ENCODE peak calls at places on chromosomes 1 and 21, in six cellular contexts. M, C, O, Q, U and Y are unnamed samples. For H3K36me3 and H3K9me3, the result is how much of the 10 kb centered on the place peaks cover.

GRCh38 chr1:99808391-99809115 is 41.6 kb upstream of the AGL start:
- DNase-seq in M (peak), C (no peak), O (peak), Q (peak), U (no peak), Y (peak)

GRCh38 chr1:27430903-27431653 is 38.7 kb downstream of the GPR3 start:
- DNase-seq in M (peak), C (peak), O (no peak), Q (peak), U (no peak), Y (no peak)

GRCh38 chr1:220189750-220190347 is 82.4 kb downstream of the RAB3GAP2 start:
- DNase-seq in M (peak), C (no peak), O (no peak), Q (peak), U (no peak), Y (no peak)

GRCh38 chr1:85473390-85473789 is 8.4 kb upstream of the DDAH1 start:
- DNase-seq in M (no peak), C (no peak), O (no peak), Q (peak), U (no peak), Y (no peak)

GRCh38 chr1:71307451-71307850 is 226.6 kb upstream of the ZRANB2 start:
- DNase-seq in M (peak), C (no peak), O (no peak), Q (peak), U (no peak), Y (peak)

GRCh38 chr1:58781541-58782307 is 2.1 kb downstream of the JUN start:
- DNase-seq in M (peak), C (peak), O (peak), Q (peak), U (peak), Y (peak)

GRCh38 chr1:27070390-27071048 is 57.9 kb upstream of the TENT5B start:
- DNase-seq in M (peak), C (no peak), O (no peak), Q (no peak), U (no peak), Y (no peak)

GRCh38 chr1:24443241-24443656 is 27.6 kb downstream of the NIPAL3 start:
- DNase-seq in M (no peak), C (no peak), O (no peak), Q (peak), U (no peak), Y (no peak)

GRCh38 chr1:176954242-176954641 is 210.3 kb downstream of the ASTN1 start:
- DNase-seq in M (peak), C (no peak), O (no peak), Q (no peak), U (no peak), Y (no peak)

GRCh38 chr1:63322944-63323865 is 838 bp downstream of the FOXD3 start:
- DNase-seq in M (no peak), C (no peak), O (no peak), Q (peak), U (no peak), Y (peak)

GRCh38 chr1:2115008-2115921 is 65.1 kb downstream of the PRKCZ start:
- DNase-seq in M (no peak), C (no peak), O (no peak), Q (no peak), U (peak), Y (no peak)

GRCh38 chr21:36584980-36585940 is 105.3 kb upstream of the CLDN14 start:
- DNase-seq in M (peak), C (no peak), O (no peak), Q (no peak), U (no peak), Y (no peak)

GRCh38 chr1:10189659-10190058 is 20.7 kb upstream of the KIF1B start:
- DNase-seq in M (peak), C (no peak), O (no peak), Q (no peak), U (no peak), Y (no peak)

GRCh38 chr1:168763031-168763430 is 34.0 kb upstream of the DPT start:
- DNase-seq in M (no peak), C (no peak), O (no peak), Q (no peak), U (no peak), Y (no peak)

GRCh38 chr1:51237714-51238403 is 1.8 kb downstream of the RNF11 start:
- DNase-seq in M (no peak), C (no peak), O (no peak), Q (peak), U (no peak), Y (no peak)

GRCh38 chr1:224510880-224511645 is 76.5 kb upstream of the WDR26 start:
- DNase-seq in M (peak), C (no peak), O (no peak), Q (peak), U (no peak), Y (no peak)

GRCh38 chr1:209199371-209199770 is 384.1 kb upstream of the CAMK1G start:
- DNase-seq in M (no peak), C (no peak), O (no peak), Q (no peak), U (no peak), Y (no peak)

GRCh38 chr1:10538608-10539355 is 64.0 kb downstream of the PEX14 start:
- DNase-seq in M (no peak), C (no peak), O (no peak), Q (peak), U (no peak), Y (no peak)

GRCh38 chr1:30745156-30745833 is 12.3 kb downstream of the LAPTM5 start:
- DNase-seq in M (peak), C (no peak), O (no peak), Q (no peak), U (no peak), Y (no peak)

GRCh38 chr1:214650664-214651063 is 47.7 kb downstream of the CENPF start:
- DNase-seq in M (no peak), C (no peak), O (no peak), Q (no peak), U (no peak), Y (no peak)
- H3K36me3 ChIP-seq in M (under half), C (under half), O (under half), Q (under half), U (under half), Y (half or more)

DNA sequence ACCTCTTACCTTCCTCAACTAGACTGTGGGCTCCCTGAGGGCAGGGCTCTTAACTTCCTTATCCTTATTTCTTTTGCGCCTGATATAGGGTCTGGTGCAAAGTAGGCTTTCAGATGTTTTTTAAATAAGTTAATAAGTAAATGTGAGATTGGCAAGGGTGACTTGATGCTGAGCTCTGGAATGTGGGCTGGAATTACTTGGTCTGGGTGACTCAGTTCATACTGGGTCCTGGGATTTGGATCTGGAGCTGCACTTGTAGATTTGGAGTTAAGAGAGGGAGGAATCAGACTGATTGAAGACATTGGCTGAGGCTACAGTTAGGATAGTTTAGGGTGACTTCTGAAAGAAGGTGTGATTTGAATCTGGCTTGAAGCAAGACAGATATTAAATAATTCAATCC is 190.9 kb downstream of the GIPC2 start:
- DNase-seq in M (no peak), C (no peak), O (no peak), Q (no peak), U (no peak), Y (peak)
- H3K9me3 ChIP-seq in M (under half), C (under half), O (under half), Q (under half), U (under half), Y (under half)

GRCh38 chr1:3921786-3922185 is 21.7 kb upstream of the C1orf174 start:
- DNase-seq in M (no peak), C (no peak), O (no peak), Q (no peak), U (no peak), Y (no peak)
- H3K4me3 ChIP-seq in M (peak), C (no peak), O (no peak), Q (no peak), U (no peak), Y (no peak)

GRCh38 chr1:115655307-115655664 is 13.5 kb downstream of the VANGL1 start:
- DNase-seq in M (no peak), C (no peak), O (no peak), Q (no peak), U (no peak), Y (no peak)

GRCh38 chr1:115656461-115657077 is 14.8 kb downstream of the VANGL1 start:
- DNase-seq in M (no peak), C (no peak), O (no peak), Q (no peak), U (no peak), Y (no peak)

GRCh38 chr1:115654125-115654524 is 12.4 kb downstream of the VANGL1 start:
- DNase-seq in M (no peak), C (no peak), O (no peak), Q (no peak), U (no peak), Y (no peak)

GRCh38 chr1:115655916-115656315 is 14.1 kb downstream of the VANGL1 start:
- DNase-seq in M (no peak), C (no peak), O (no peak), Q (no peak), U (no peak), Y (no peak)

DNA sequence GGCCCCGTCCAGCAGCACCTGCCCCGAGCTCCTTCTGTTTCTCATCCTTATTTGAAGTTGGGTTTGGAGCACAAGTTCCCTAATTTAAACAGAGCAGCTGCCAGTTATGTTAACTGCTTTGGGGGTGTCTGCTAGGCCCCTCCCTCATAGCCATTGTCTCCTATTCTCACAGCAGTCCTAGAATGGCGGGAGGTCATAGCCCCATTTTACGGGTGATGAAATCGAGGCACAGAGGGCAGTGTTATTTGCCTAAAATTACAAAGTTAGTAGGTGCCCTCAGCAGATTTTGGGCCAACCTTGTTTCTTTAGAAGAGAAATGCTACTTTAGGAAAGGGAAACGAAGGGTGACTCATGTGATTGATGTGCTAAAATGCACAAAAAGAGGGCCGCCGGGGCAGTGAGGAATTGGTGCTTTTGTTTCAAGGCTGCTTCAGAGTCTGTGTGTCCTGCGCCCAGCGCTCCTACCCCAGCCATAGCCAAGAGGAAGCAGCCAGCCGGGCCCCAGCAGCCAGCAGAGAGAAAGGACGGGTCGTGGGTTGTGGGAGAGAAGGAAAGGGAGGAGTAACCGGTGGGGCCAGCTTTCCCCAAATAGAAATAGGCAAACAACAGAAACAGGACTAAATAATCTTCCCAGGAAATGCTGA is 13.0 kb downstream of the VANGL1 start:
- DNase-seq in M (no peak), C (no peak), O (peak), Q (peak), U (no peak), Y (no peak)
- H3K36me3 ChIP-seq in M (under half), C (under half), O (under half), Q (under half), U (under half), Y (half or more)